ENCODE peak calls at places on chromosome 21, in seven cellular contexts. One of them, this sample, is unnamed.

GRCh38 chr21:30408782-30409494 is 13.1 kb downstream of the KRTAP13-1 start:
- DNase-seq in H1: peak; percentile 95
- DNase-seq in Calu3: peak; percentile 12
- DNase-seq in mesendoderm: peak; percentile 99
- DNase-seq in nephron progenitor cell: peak; percentile 27
- DNase-seq in iris pigment epithelial cell: peak; percentile 79
- DNase-seq in naive thymus-derived CD4-positive, alpha-beta T cell: no peak
- DNase-seq in this sample: no peak

GRCh38 chr21:41709965-41710822 is 56.7 kb downstream of the RIPK4 start:
- DNase-seq in H1: no peak
- DNase-seq in Calu3: no peak
- DNase-seq in mesendoderm: no peak
- DNase-seq in nephron progenitor cell: no peak
- DNase-seq in iris pigment epithelial cell: no peak
- DNase-seq in naive thymus-derived CD4-positive, alpha-beta T cell: no peak
- DNase-seq in this sample: no peak

GRCh38 chr21:26800455-26801454 is 44.5 kb downstream of the ADAMTS1 start:
- DNase-seq in H1: no peak
- DNase-seq in Calu3: no peak
- DNase-seq in mesendoderm: no peak
- DNase-seq in nephron progenitor cell: no peak
- DNase-seq in iris pigment epithelial cell: peak; percentile 93
- DNase-seq in naive thymus-derived CD4-positive, alpha-beta T cell: no peak
- DNase-seq in this sample: peak; percentile 83

GRCh38 chr21:16569679-16570078 is 839.9 kb downstream of the USP25 start:
- DNase-seq in H1: no peak
- DNase-seq in Calu3: no peak
- DNase-seq in mesendoderm: no peak
- DNase-seq in nephron progenitor cell: no peak
- DNase-seq in iris pigment epithelial cell: peak; percentile 80
- DNase-seq in naive thymus-derived CD4-positive, alpha-beta T cell: no peak
- DNase-seq in this sample: peak; percentile 20

GRCh38 chr21:36150192-36150711 is 6.4 kb upstream of the DOP1B start:
- DNase-seq in H1: no peak
- DNase-seq in Calu3: no peak
- DNase-seq in mesendoderm: no peak
- DNase-seq in nephron progenitor cell: no peak
- DNase-seq in iris pigment epithelial cell: peak; percentile 60
- DNase-seq in naive thymus-derived CD4-positive, alpha-beta T cell: no peak
- DNase-seq in this sample: peak; percentile 75

GRCh38 chr21:34908424-34909055 is 140.6 kb downstream of the RUNX1 start:
- DNase-seq in H1: no peak
- DNase-seq in Calu3: peak; percentile 13
- DNase-seq in mesendoderm: peak; percentile 89
- DNase-seq in nephron progenitor cell: no peak
- DNase-seq in iris pigment epithelial cell: peak; percentile 61
- DNase-seq in naive thymus-derived CD4-positive, alpha-beta T cell: no peak
- DNase-seq in this sample: peak; percentile 34

GRCh38 chr21:21688877-21689276 is 690.7 kb downstream of the NCAM2 start:
- DNase-seq in H1: peak; percentile 27
- DNase-seq in Calu3: no peak
- DNase-seq in mesendoderm: peak; percentile 60
- DNase-seq in nephron progenitor cell: peak; percentile 21
- DNase-seq in iris pigment epithelial cell: peak; percentile 38
- DNase-seq in naive thymus-derived CD4-positive, alpha-beta T cell: no peak
- DNase-seq in this sample: peak; percentile 43

GRCh38 chr21:34688145-34688544 is 19.4 kb downstream of the CLIC6 start:
- DNase-seq in H1: no peak
- DNase-seq in Calu3: no peak
- DNase-seq in mesendoderm: no peak
- DNase-seq in nephron progenitor cell: no peak
- DNase-seq in iris pigment epithelial cell: no peak
- DNase-seq in naive thymus-derived CD4-positive, alpha-beta T cell: no peak
- DNase-seq in this sample: no peak

GRCh38 chr21:36699026-36699545 is at the start of gene SIM2:
- DNase-seq in H1: no peak
- DNase-seq in Calu3: peak; percentile 77
- DNase-seq in mesendoderm: peak; percentile 63
- DNase-seq in nephron progenitor cell: no peak
- DNase-seq in iris pigment epithelial cell: peak; percentile 27
- DNase-seq in naive thymus-derived CD4-positive, alpha-beta T cell: no peak
- DNase-seq in this sample: peak; percentile 27

GRCh38 chr21:30234643-30235042 is 18.7 kb upstream of the CLDN8 start:
- DNase-seq in H1: no peak
- DNase-seq in Calu3: no peak
- DNase-seq in mesendoderm: no peak
- DNase-seq in nephron progenitor cell: no peak
- DNase-seq in iris pigment epithelial cell: peak; percentile 84
- DNase-seq in naive thymus-derived CD4-positive, alpha-beta T cell: no peak
- DNase-seq in this sample: no peak

GRCh38 chr21:32461503-32461902 is 49.0 kb downstream of the EVA1C start:
- DNase-seq in H1: no peak
- DNase-seq in Calu3: no peak
- DNase-seq in mesendoderm: no peak
- DNase-seq in nephron progenitor cell: no peak
- DNase-seq in iris pigment epithelial cell: no peak
- DNase-seq in naive thymus-derived CD4-positive, alpha-beta T cell: no peak
- DNase-seq in this sample: no peak

GRCh38 chr21:45386728-45387371 is 18.1 kb upstream of the COL18A1 start:
- DNase-seq in H1: no peak
- DNase-seq in Calu3: no peak
- DNase-seq in mesendoderm: no peak
- DNase-seq in nephron progenitor cell: no peak
- DNase-seq in iris pigment epithelial cell: peak; percentile 84
- DNase-seq in naive thymus-derived CD4-positive, alpha-beta T cell: peak; percentile 4
- DNase-seq in this sample: peak; percentile 99

GRCh38 chr21:42777757-42778344 is 101.5 kb downstream of the WDR4 start:
- DNase-seq in H1: no peak
- DNase-seq in Calu3: no peak
- DNase-seq in mesendoderm: no peak
- DNase-seq in nephron progenitor cell: no peak
- DNase-seq in iris pigment epithelial cell: peak; percentile 10
- DNase-seq in naive thymus-derived CD4-positive, alpha-beta T cell: no peak
- DNase-seq in this sample: no peak

GRCh38 chr21:40793057-40793456 is 53.9 kb downstream of the DSCAM start:
- DNase-seq in H1: no peak
- DNase-seq in Calu3: no peak
- DNase-seq in mesendoderm: no peak
- DNase-seq in nephron progenitor cell: no peak
- DNase-seq in iris pigment epithelial cell: no peak
- DNase-seq in naive thymus-derived CD4-positive, alpha-beta T cell: no peak
- DNase-seq in this sample: peak; percentile 63

GRCh38 chr21:42644223-42645208 is 8.9 kb upstream of the PDE9A start:
- DNase-seq in H1: no peak
- DNase-seq in Calu3: no peak
- DNase-seq in mesendoderm: no peak
- DNase-seq in nephron progenitor cell: no peak
- DNase-seq in iris pigment epithelial cell: peak; percentile 29
- DNase-seq in naive thymus-derived CD4-positive, alpha-beta T cell: no peak
- DNase-seq in this sample: peak; percentile 10

GRCh38 chr21:29829514-29830255 is 110.1 kb downstream of the GRIK1 start:
- DNase-seq in H1: no peak
- DNase-seq in Calu3: no peak
- DNase-seq in mesendoderm: no peak
- DNase-seq in nephron progenitor cell: no peak
- DNase-seq in iris pigment epithelial cell: peak; percentile 16
- DNase-seq in naive thymus-derived CD4-positive, alpha-beta T cell: no peak
- DNase-seq in this sample: no peak

GRCh38 chr21:45146801-45147200 is 72.4 kb downstream of the ADARB1 start:
- DNase-seq in H1: no peak
- DNase-seq in Calu3: no peak
- DNase-seq in mesendoderm: no peak
- DNase-seq in nephron progenitor cell: no peak
- DNase-seq in iris pigment epithelial cell: no peak
- DNase-seq in naive thymus-derived CD4-positive, alpha-beta T cell: no peak
- DNase-seq in this sample: no peak

GRCh38 chr21:45010860-45011259 is 63.5 kb upstream of the ADARB1 start:
- DNase-seq in H1: no peak
- DNase-seq in Calu3: no peak
- DNase-seq in mesendoderm: no peak
- DNase-seq in nephron progenitor cell: no peak
- DNase-seq in iris pigment epithelial cell: no peak
- DNase-seq in naive thymus-derived CD4-positive, alpha-beta T cell: no peak
- DNase-seq in this sample: no peak

GRCh38 chr21:42156690-42157605 is 62.0 kb upstream of the ABCG1 start:
- DNase-seq in H1: no peak
- DNase-seq in Calu3: no peak
- DNase-seq in mesendoderm: no peak
- DNase-seq in nephron progenitor cell: no peak
- DNase-seq in iris pigment epithelial cell: peak; percentile 13
- DNase-seq in naive thymus-derived CD4-positive, alpha-beta T cell: no peak
- DNase-seq in this sample: no peak

GRCh38 chr21:44814498-44815023 is 3.3 kb downstream of the SUMO3 start:
- DNase-seq in H1: no peak
- DNase-seq in Calu3: no peak
- DNase-seq in mesendoderm: no peak
- DNase-seq in nephron progenitor cell: no peak
- DNase-seq in iris pigment epithelial cell: no peak
- DNase-seq in naive thymus-derived CD4-positive, alpha-beta T cell: no peak
- DNase-seq in this sample: peak; percentile 41

GRCh38 chr21:26842976-26843911 is 2.0 kb downstream of the ADAMTS1 start:
- DNase-seq in H1: no peak
- DNase-seq in Calu3: peak; percentile 82
- DNase-seq in mesendoderm: peak; percentile 92
- DNase-seq in nephron progenitor cell: peak; percentile 79
- DNase-seq in iris pigment epithelial cell: peak; percentile 97
- DNase-seq in naive thymus-derived CD4-positive, alpha-beta T cell: no peak
- DNase-seq in this sample: peak; percentile 96

GRCh38 chr21:36126166-36126565 is 8.7 kb upstream of the CBR3 start:
- DNase-seq in H1: no peak
- DNase-seq in Calu3: no peak
- DNase-seq in mesendoderm: no peak
- DNase-seq in nephron progenitor cell: no peak
- DNase-seq in iris pigment epithelial cell: no peak
- DNase-seq in naive thymus-derived CD4-positive, alpha-beta T cell: no peak
- DNase-seq in this sample: peak; percentile 13

GRCh38 chr21:34027727-34028461 is 45.5 kb upstream of the MRPS6 start:
- DNase-seq in H1: no peak
- DNase-seq in Calu3: no peak
- DNase-seq in mesendoderm: no peak
- DNase-seq in nephron progenitor cell: no peak
- DNase-seq in iris pigment epithelial cell: no peak
- DNase-seq in naive thymus-derived CD4-positive, alpha-beta T cell: no peak
- DNase-seq in this sample: peak; percentile 78

GRCh38 chr21:19048088-19048672 is 644.6 kb upstream of the TMPRSS15 start:
- DNase-seq in H1: no peak
- DNase-seq in Calu3: no peak
- DNase-seq in mesendoderm: no peak
- DNase-seq in nephron progenitor cell: no peak
- DNase-seq in iris pigment epithelial cell: no peak
- DNase-seq in naive thymus-derived CD4-positive, alpha-beta T cell: no peak
- DNase-seq in this sample: no peak

This sample was measured in EH.